ENCODE peak calls at places on chromosomes 11 and 22, in five cellular contexts. X, T, E, J and U are unnamed samples.

GRCh38 chr11:88553204-88553603 is 215.7 kb upstream of the CTSC start:
- DNase-seq in X (no peak), T (no peak), E (no peak), J (no peak), U (no peak)

GRCh38 chr11:130817608-130817944 is 98.7 kb downstream of the SNX19 start:
- DNase-seq in X (no peak), T (no peak), E (peak; percentile 49), J (no peak), U (no peak)

GRCh38 chr11:56700242-56700918 is 1.5 kb downstream of the OR9G1 start:
- DNase-seq in X (no peak), T (no peak), E (no peak), J (no peak), U (no peak)

GRCh38 chr11:117855452-117855851 is 21.0 kb downstream of the FXYD6 start:
- DNase-seq in X (peak; percentile 56), T (no peak), E (no peak), J (peak; percentile 60), U (no peak)

GRCh38 chr11:96238563-96239166 is 104.3 kb downstream of the MAML2 start:
- DNase-seq in X (no peak), T (no peak), E (no peak), J (no peak), U (no peak)

GRCh38 chr11:100731471-100731870 is 44.4 kb downstream of the ARHGAP42 start:
- DNase-seq in X (no peak), T (no peak), E (no peak), J (peak; percentile 67), U (no peak)

GRCh38 chr11:17991799-17992433 is 20.9 kb downstream of the SERGEF start:
- DNase-seq in X (no peak), T (peak; percentile 16), E (no peak), J (peak; percentile 67), U (no peak)

GRCh38 chr11:87180743-87181142 is 143.0 kb downstream of the TMEM135 start:
- DNase-seq in X (no peak), T (no peak), E (no peak), J (no peak), U (no peak)

DNA sequence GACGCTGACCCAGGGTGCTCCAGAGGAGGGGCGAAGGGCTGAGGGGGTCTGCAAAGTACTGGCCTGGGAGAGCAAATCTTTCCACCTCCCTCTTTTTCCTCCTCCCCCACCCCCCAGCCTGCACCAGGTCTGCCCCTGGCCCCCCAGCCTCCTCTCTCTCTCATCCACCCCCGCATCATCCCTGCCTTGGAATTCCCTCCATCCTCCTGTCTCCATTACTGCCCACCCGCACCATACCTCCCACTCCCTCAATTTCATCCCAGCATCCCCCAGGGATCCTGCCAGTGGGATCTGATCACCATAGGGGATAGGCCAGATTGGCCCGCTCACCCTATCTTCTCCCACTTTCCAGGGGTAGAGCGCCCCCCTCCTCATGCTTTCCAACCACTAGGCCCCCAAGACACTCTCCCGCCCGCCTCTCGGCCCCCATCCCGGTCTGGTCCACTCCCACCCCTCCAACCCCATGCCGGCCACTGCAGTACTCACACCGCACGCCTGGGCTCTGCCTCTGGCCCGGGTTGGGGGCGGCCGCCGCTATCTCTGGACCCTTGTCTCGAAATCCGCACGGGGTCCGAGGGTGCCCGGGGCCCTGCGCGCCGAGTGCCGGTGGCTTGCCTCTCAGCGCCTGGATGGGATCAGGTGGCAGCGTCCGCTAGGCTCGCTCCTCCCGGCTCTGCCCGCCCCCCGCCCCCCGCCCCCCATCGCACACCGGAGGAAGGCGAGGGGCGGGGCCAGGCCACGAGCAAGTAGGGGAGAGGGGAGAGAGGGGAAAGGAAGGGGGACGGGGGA is at the start of gene GAL3ST3:
- DNase-seq in X (no peak), T (no peak), E (no peak), J (peak; percentile 87), U (no peak)
- H3K27ac ChIP-seq in X (no peak within 1 kb of the TSS), T (no peak within 1 kb of the TSS), E (no peak within 1 kb of the TSS), J (no peak within 1 kb of the TSS), U (no peak within 1 kb of the TSS)

GRCh38 chr11:126267650-126268049 is 1.0 kb downstream of the SRPRA start:
- DNase-seq in X (no peak), T (no peak), E (peak; percentile 77), J (no peak), U (peak; percentile 60)
- H3K27ac ChIP-seq in X (peak overlapping the region; percentile 79), T (peak overlapping the region; percentile 85), E (peak overlapping the region; percentile 96), J (no peak overlapping the region), U (peak overlapping the region; percentile 91)

GRCh38 chr22:37981282-37982011 is 2.9 kb downstream of the SOX10 start:
- DNase-seq in X (no peak), T (no peak), E (no peak), J (no peak), U (no peak)

GRCh38 chr22:37982938-37983859 is 1.2 kb downstream of the SOX10 start:
- DNase-seq in X (no peak), T (no peak), E (no peak), J (peak; percentile 94), U (no peak)

GRCh38 chr22:37979782-37980181 is 4.6 kb downstream of the SOX10 start:
- DNase-seq in X (no peak), T (no peak), E (no peak), J (peak; percentile 61), U (no peak)

GRCh38 chr22:37983860-37984791 is at the start of gene SOX10:
- DNase-seq in X (no peak), T (no peak), E (no peak), J (peak; percentile 95), U (no peak)

DNA sequence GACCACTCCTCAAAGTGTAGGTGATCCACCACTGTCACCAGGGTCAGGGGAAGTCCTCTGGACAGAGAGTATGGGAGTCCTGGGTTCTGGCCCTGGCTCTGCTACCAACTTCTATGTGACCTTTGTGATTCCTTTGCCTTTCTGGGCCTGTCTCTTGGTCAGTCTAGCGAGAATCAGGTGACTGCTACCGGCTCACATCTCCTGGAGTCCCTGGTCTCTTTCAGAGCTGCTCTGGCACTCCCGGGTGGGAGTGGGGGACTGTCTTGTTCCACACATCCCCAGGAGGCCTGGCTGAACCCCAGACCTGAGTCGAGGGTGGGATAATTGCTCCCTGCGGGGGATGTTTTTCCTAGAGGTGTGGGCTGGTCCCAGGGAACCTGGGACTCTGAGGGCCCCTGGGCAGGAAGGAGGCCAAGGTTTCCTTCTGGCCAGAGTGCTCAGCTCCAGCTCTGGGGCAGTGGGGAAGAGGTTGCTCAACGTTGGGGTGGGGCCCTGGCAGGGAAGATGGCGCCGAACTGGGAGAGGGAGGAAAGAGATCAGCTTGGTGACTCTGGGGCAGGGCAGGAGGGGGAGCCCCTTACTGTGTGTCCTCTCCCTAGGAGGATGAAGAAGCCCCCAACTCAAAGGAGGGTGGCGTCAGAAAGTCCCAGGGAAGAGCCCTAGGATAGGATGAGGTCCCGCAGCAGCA is 2.1 kb downstream of the SOX10 start:
- DNase-seq in X (no peak), T (no peak), E (no peak), J (no peak), U (no peak)
- H3K27ac ChIP-seq in X (no peak overlapping the region), T (no peak overlapping the region), E (no peak overlapping the region), J (no peak overlapping the region), U (no peak overlapping the region)

GRCh38 chr11:61960532-61960931 is 6.9 kb downstream of the FTH1 start:
- DNase-seq in X (peak; percentile 55), T (no peak), E (no peak), J (peak; percentile 32), U (no peak)
- H3K27ac ChIP-seq in X (no peak overlapping the region), T (no peak overlapping the region), E (peak overlapping the region; percentile 99), J (no peak overlapping the region), U (no peak overlapping the region)